ENCODE peak calls at places on chromosomes 5 and 9, in ten cellular contexts. J, M, I, Y, B, A, Q, D, C and W are unnamed samples. For H3K4me1, the result is how much of the 10 kb centered on the place peaks cover.

GRCh38 chr5:112735702-112736101 is 2.0 kb upstream of the APC start:
- DNase-seq in D (peak), J (no peak), Q (peak), C (no peak), I (no peak), B (no peak), Y (no peak), M (no peak), A (no peak), W (no peak)

GRCh38 chr9:4678679-4679267 is 596 bp upstream of the CDC37L1 start:
- DNase-seq in I (peak), Y (no peak), D (peak), C (no peak), M (no peak), B (no peak), J (peak), Q (peak), A (no peak), W (no peak)

GRCh38 chr5:56461584-56461983 is 228.5 kb upstream of the ANKRD55 start:
- DNase-seq in B (no peak), Q (no peak), M (no peak), D (no peak), Y (no peak), A (no peak), I (no peak), C (no peak), J (no peak), W (no peak)

GRCh38 chr5:150409638-150410523 is 2.8 kb downstream of the CD74 start:
- DNase-seq in B (peak), Y (peak), J (peak), Q (peak), I (peak), M (peak), C (peak), D (peak), A (peak), W (peak)

GRCh38 chr5:5165541-5166002 is 25.4 kb downstream of the ADAMTS16 start:
- DNase-seq in C (no peak), M (no peak), B (no peak), I (no peak), Q (peak), D (no peak), Y (no peak), A (no peak), J (no peak), W (no peak)

GRCh38 chr5:157143127-157143959 is 678 bp upstream of the MED7 start:
- DNase-seq in A (peak), Q (no peak), B (peak), I (peak), C (no peak), D (peak), Y (peak), M (no peak), J (peak), W (peak)

GRCh38 chr5:73853091-73853490 is 227.1 kb downstream of the ARHGEF28 start:
- DNase-seq in A (no peak), Q (peak), J (no peak), C (no peak), D (peak), B (no peak), M (no peak), Y (no peak), I (no peak), W (no peak)

GRCh38 chr5:1387059-1387755 is 42.3 kb upstream of the CLPTM1L start:
- DNase-seq in J (no peak), I (no peak), Y (no peak), M (no peak), B (no peak), D (no peak), A (no peak), Q (no peak), C (no peak), W (peak)

GRCh38 chr5:122403965-122404364 is 91.9 kb downstream of the SNCAIP start:
- DNase-seq in D (peak), A (no peak), I (no peak), Q (no peak), Y (no peak), B (no peak), J (no peak), C (no peak), M (no peak), W (no peak)

GRCh38 chr5:52690236-52690685 is 97.5 kb upstream of the ITGA1 start:
- DNase-seq in D (peak), M (no peak), B (no peak), A (no peak), Y (no peak), C (peak), I (no peak), Q (no peak), J (no peak), W (no peak)

GRCh38 chr5:159915913-159916840 is at the start of gene ADRA1B:
- DNase-seq in D (peak), C (peak), I (peak), A (peak), Q (peak), Y (no peak), J (peak), M (no peak), B (peak), W (peak)

GRCh38 chr5:107605596-107606125 is 65.1 kb downstream of the EFNA5 start:
- DNase-seq in M (no peak), D (no peak), A (no peak), B (no peak), I (no peak), Y (no peak), Q (no peak), J (no peak), C (no peak), W (no peak)

GRCh38 chr9:109017493-109017892 is 4.2 kb upstream of the CTNNAL1 start:
- DNase-seq in Y (no peak), I (no peak), Q (no peak), A (no peak), M (no peak), D (no peak), J (no peak), B (no peak), C (no peak), W (no peak)

GRCh38 chr5:142630927-142631539 is 54.9 kb downstream of the FGF1 start:
- DNase-seq in M (no peak), C (no peak), I (no peak), D (no peak), A (no peak), J (no peak), B (no peak), Q (no peak), Y (no peak), W (no peak)

GRCh38 chr9:11088826-11089374 is 476.1 kb upstream of the PTPRD start:
- DNase-seq in M (no peak), Y (no peak), D (no peak), Q (no peak), J (no peak), I (no peak), C (no peak), B (no peak), A (no peak), W (no peak)

GRCh38 chr5:55897905-55898304 is 46.7 kb downstream of the IL31RA start:
- DNase-seq in A (no peak), Q (no peak), I (peak), C (no peak), B (no peak), J (no peak), D (peak), Y (peak), M (no peak), W (no peak)

GRCh38 chr9:126420643-126421564 is 94.3 kb downstream of the MVB12B start:
- DNase-seq in D (peak), Q (peak), J (no peak), A (no peak), Y (no peak), B (no peak), C (no peak), M (peak), I (no peak), W (no peak)

GRCh38 chr9:128091144-128091543 is 23.1 kb downstream of the SLC25A25 start:
- DNase-seq in M (no peak), Q (no peak), B (peak), A (no peak), C (peak), J (peak), D (peak), I (peak), Y (peak), W (no peak)

GRCh38 chr9:88980732-88981336 is 10.4 kb upstream of the S1PR3 start:
- DNase-seq in B (no peak), J (no peak), Y (no peak), M (no peak), Q (no peak), D (peak), A (no peak), I (no peak), C (no peak), W (no peak)

GRCh38 chr5:52818360-52818759 is 30.6 kb downstream of the ITGA1 start:
- DNase-seq in B (no peak), M (no peak), D (no peak), J (no peak), C (no peak), Y (no peak), Q (no peak), I (no peak), A (no peak), W (no peak)

GRCh38 chr5:83360573-83360972 is 111.0 kb upstream of the VCAN start:
- DNase-seq in M (peak), I (no peak), C (no peak), D (no peak), Q (no peak), A (no peak), Y (no peak), B (no peak), J (no peak), W (no peak)

GRCh38 chr9:69857131-69857530 is 36.5 kb downstream of the CFAP95 start:
- DNase-seq in Y (no peak), M (no peak), C (no peak), J (no peak), Q (peak), B (no peak), D (peak), A (no peak), I (no peak), W (no peak)

GRCh38 chr5:132829742-132830435 is 558 bp downstream of the SHROOM1 start:
- DNase-seq in M (peak), Y (peak), J (peak), D (peak), I (peak), C (peak), Q (peak), A (peak), B (peak), W (peak)

GRCh38 chr9:86589273-86589672 is 235.1 kb upstream of the TUT7 start:
- DNase-seq in M (no peak), I (no peak), C (peak), D (no peak), Y (no peak), J (no peak), B (no peak), A (no peak), Q (no peak), W (no peak)

GRCh38 chr5:133386662-133387061 is 225.7 kb downstream of the FSTL4 start:
- DNase-seq in Q (no peak), C (peak), Y (no peak), D (no peak), I (no peak), A (no peak), J (no peak), M (no peak), B (no peak), W (no peak)

GRCh38 chr9:73118297-73118696 is 33.4 kb upstream of the ANXA1 start:
- DNase-seq in D (no peak), J (no peak), Q (peak), M (no peak), B (no peak), C (no peak), Y (no peak), A (no peak), I (no peak), W (no peak)

GRCh38 chr9:91099471-91099870 is 262.2 kb downstream of the AUH start:
- DNase-seq in Y (no peak), Q (no peak), J (no peak), B (no peak), I (no peak), M (no peak), C (no peak), A (no peak), D (no peak), W (no peak)
- H3K4me1 ChIP-seq in Y (under half), Q (under half), J (under half), B (under half), I (under half), M (under half), C (under half), A (under half), D (under half), W (under half)

GRCh38 chr5:95954716-95955115 is 6.9 kb downstream of the ELL2 start:
- DNase-seq in B (no peak), J (no peak), D (peak), Y (no peak), M (no peak), Q (no peak), A (no peak), C (no peak), I (no peak), W (no peak)
- H3K4me1 ChIP-seq in B (under half), J (under half), D (under half), Y (under half), M (under half), Q (under half), A (under half), C (under half), I (under half), W (under half)

GRCh38 chr9:114386361-114386885 is 1.4 kb downstream of the AKNA start:
- DNase-seq in C (no peak), M (no peak), A (no peak), Q (no peak), B (no peak), J (peak), Y (no peak), D (no peak), I (no peak), W (no peak)
- H3K4me1 ChIP-seq in C (under half), M (under half), A (under half), Q (under half), B (under half), J (under half), Y (under half), D (under half), I (under half), W (under half)

GRCh38 chr5:14187660-14188059 is 44.5 kb downstream of the TRIO start:
- DNase-seq in Q (peak), B (no peak), C (no peak), D (no peak), A (no peak), J (no peak), I (no peak), Y (no peak), M (no peak), W (no peak)
- H3K4me1 ChIP-seq in Q (half or more), B (under half), C (under half), D (under half), A (under half), J (under half), I (under half), Y (under half), M (half or more), W (under half)

GRCh38 chr5:148807845-148808244 is 18.6 kb upstream of the ADRB2 start:
- DNase-seq in Q (no peak), J (no peak), C (no peak), I (no peak), M (no peak), Y (no peak), A (no peak), B (no peak), D (no peak), W (no peak)

GRCh38 chr5:148810821-148811220 is 15.6 kb upstream of the ADRB2 start:
- DNase-seq in C (no peak), Q (no peak), B (no peak), A (no peak), M (no peak), D (no peak), I (no peak), Y (no peak), J (no peak), W (no peak)

GRCh38 chr5:148806520-148806931 is 19.9 kb upstream of the ADRB2 start:
- DNase-seq in Y (no peak), D (no peak), J (no peak), Q (peak), A (no peak), B (no peak), M (no peak), I (no peak), C (no peak), W (no peak)

GRCh38 chr5:148809781-148810524 is 16.5 kb upstream of the ADRB2 start:
- DNase-seq in M (no peak), B (no peak), J (no peak), Y (no peak), C (no peak), Q (peak), D (no peak), A (no peak), I (no peak), W (no peak)

DNA sequence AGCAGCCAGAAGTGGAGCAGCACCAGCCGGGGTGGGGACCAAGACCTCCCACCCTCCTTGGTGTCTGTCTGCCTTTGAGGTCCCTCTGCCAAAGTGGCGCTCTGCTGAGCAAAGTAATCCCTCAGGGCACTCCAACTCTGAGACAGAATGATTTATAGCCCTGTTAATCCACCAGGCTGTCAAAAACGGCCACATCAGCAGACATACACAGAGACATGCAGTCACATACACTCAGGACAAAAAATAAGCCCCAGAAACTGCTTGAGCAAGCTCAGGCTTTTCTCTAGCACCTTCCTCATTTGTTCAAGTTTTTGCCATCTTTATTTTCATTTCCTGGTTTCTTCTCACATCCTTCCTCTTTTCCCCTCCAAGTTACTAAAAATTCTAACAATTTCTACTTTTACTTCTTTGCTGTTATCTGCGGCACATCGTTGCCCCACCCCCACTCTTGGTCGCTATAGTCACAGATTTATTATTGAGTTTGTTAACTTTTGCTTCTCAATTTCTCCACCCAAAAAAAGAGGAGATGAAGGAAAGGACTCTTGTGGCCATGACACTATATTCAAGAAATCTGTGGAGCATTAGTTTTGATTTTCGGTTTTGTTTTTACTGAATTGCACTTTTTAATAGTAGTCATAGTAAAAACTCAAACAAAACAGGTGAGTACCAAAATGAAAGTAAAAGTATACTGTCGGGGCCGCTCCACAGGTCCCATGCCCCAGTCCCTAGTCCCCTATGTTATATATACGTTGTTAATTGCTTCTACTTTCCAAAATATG is 17.4 kb upstream of the ADRB2 start:
- DNase-seq in M (no peak), D (no peak), B (no peak), J (no peak), Y (no peak), I (no peak), Q (peak), C (no peak), A (no peak), W (no peak)
- H3K4me1 ChIP-seq in M (under half), D (under half), B (under half), J (under half), Y (under half), I (under half), Q (half or more), C (under half), A (under half), W (under half)

DNA sequence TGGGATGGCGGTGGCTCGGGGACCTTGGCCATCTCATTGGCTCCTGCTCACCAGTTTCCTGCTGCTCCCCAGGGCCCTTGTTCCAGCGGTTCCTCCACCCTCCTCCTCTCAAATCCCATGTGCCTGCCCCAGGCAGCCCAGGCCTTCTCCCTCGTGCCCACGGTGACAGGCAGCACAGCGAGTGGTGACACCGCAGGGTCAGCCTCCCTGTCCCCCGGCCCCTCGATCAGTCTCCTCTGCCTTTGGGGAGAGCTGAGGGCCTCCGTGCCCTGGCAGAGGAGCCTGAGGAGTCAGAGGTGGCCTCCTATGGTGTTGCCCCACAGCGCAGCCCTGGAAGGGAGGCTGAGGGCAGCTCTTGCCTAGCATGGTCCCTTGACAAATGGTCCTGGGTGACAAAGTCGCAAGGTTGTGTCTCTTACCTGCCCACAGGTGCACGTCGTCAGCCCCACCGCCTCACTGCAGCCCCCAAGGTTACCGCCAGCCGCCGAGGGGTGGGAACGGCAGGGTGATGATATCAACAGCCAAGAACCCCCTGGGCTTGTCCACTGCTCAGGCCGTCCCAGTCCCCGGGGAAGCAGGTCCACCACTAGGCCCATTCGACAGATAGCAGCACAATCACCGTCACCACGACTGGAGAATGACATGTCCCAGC is 49.8 kb downstream of the NEK6 start:
- DNase-seq in J (no peak), B (no peak), Q (no peak), Y (no peak), I (no peak), A (no peak), M (no peak), C (no peak), D (no peak), W (no peak)
- H3K4me1 ChIP-seq in J (under half), B (under half), Q (under half), Y (under half), I (under half), A (under half), M (half or more), C (under half), D (under half), W (under half)

GRCh38 chr5:135273212-135273611 is 125.8 kb downstream of the MACROH2A1 start:
- DNase-seq in Y (no peak), J (no peak), I (no peak), Q (no peak), C (no peak), B (no peak), M (no peak), A (no peak), D (no peak), W (no peak)
- H3K4me1 ChIP-seq in Y (under half), J (under half), I (under half), Q (under half), C (under half), B (under half), M (under half), A (under half), D (under half), W (under half)

DNA sequence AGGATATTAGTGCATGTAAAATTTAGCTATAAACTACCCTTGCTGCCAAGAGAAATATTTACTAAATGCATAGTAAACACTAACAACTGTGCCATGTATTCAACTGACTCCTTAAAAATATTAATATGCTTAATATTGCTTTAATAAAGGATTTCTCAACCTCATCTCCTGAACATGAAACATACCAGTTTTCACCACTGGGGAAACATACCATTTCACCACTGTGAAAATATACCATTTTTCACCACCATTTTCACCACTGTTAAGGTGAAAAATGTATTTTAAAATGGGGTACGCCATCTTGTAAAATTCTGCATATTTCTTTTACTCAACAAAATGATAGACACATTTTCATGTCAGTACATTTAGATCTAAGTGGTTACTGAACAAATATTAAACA is 4.5 kb downstream of the RAB14 start:
- DNase-seq in J (no peak), M (no peak), I (no peak), C (no peak), D (no peak), Q (no peak), B (no peak), A (no peak), Y (no peak), W (no peak)
- H3K4me1 ChIP-seq in J (half or more), M (under half), I (under half), C (under half), D (under half), Q (under half), B (under half), A (under half), Y (under half), W (under half)

GRCh38 chr9:34157898-34158297 is 20.9 kb upstream of the UBAP1 start:
- DNase-seq in C (no peak), I (no peak), J (no peak), Q (no peak), D (no peak), Y (no peak), M (no peak), B (no peak), A (no peak), W (no peak)

GRCh38 chr9:34158362-34158869 is 20.4 kb upstream of the UBAP1 start:
- DNase-seq in I (no peak), Q (peak), A (no peak), D (peak), J (no peak), C (no peak), M (no peak), Y (no peak), B (no peak), W (no peak)

GRCh38 chr9:34151398-34151797 is 24.9 kb upstream of the DCAF12 start:
- DNase-seq in D (no peak), C (no peak), B (no peak), M (no peak), J (no peak), Q (no peak), A (no peak), Y (no peak), I (no peak), W (no peak)

GRCh38 chr9:34157308-34157707 is 21.5 kb upstream of the UBAP1 start:
- DNase-seq in D (no peak), J (no peak), M (no peak), B (no peak), C (no peak), A (no peak), Y (no peak), I (no peak), Q (no peak), W (no peak)

GRCh38 chr9:34154052-34154451 is 24.8 kb upstream of the UBAP1 start:
- DNase-seq in B (no peak), Q (no peak), Y (no peak), I (no peak), C (no peak), M (no peak), J (no peak), A (no peak), D (no peak), W (no peak)
- H3K4me1 ChIP-seq in B (under half), Q (under half), Y (under half), I (under half), C (under half), M (under half), J (under half), A (under half), D (under half), W (under half)

GRCh38 chr9:136903041-136903554 is 16.8 kb downstream of the TRAF2 start:
- DNase-seq in A (no peak), M (no peak), B (no peak), Q (no peak), I (no peak), C (no peak), D (no peak), Y (peak), J (peak), W (no peak)
- H3K4me1 ChIP-seq in A (under half), M (under half), B (under half), Q (under half), I (under half), C (under half), D (under half), Y (under half), J (half or more), W (under half)